ENCODE peak calls at places on chromosomes 12 and 14, in eight cellular contexts. Z is effector CD4-positive, alpha-beta T cell; D is NCI-H2029 treated with DMSO at 0.1 percent for 48 hours; M is hippocampal formation; H is cardiac fibroblast; T is right atrium auricular region; P is GF-D8; O is DND-41. C is an unnamed sample.

GRCh38 chr12:106018286-106018685 is 120.5 kb downstream of the NUAK1 start:
- DNase-seq in M (no peak), P (no peak), O (no peak), T (no peak), D (no peak), Z (no peak), H (no peak), C (no peak)

GRCh38 chr12:53988519-53989226 is 3.7 kb downstream of the HOXC10 start:
- DNase-seq in P (no peak), Z (no peak), O (no peak), T (no peak), H (no peak), M (no peak), D (no peak), C (no peak)

GRCh38 chr14:28609228-28609828 is 157.3 kb upstream of the FOXG1 start:
- DNase-seq in T (no peak), H (peak), D (peak), O (peak), Z (no peak), P (no peak), M (peak), C (no peak)

GRCh38 chr14:85296466-85297210 is 233.3 kb upstream of the FLRT2 start:
- DNase-seq in M (no peak), H (peak), T (no peak), D (no peak), O (no peak), Z (no peak), P (no peak), C (peak)

GRCh38 chr14:53180272-53181221 is 27.4 kb upstream of the DDHD1 start:
- DNase-seq in D (no peak), M (no peak), O (no peak), H (peak), T (no peak), P (no peak), Z (peak), C (no peak)

GRCh38 chr14:59098377-59098776 is 90.1 kb upstream of the DAAM1 start:
- DNase-seq in H (peak), M (no peak), O (no peak), Z (no peak), T (no peak), D (no peak), P (no peak), C (peak)

GRCh38 chr12:29343022-29343799 is 37.8 kb downstream of the ERGIC2 start:
- DNase-seq in H (no peak), P (no peak), T (no peak), Z (no peak), M (no peak), O (no peak), D (no peak), C (no peak)

GRCh38 chr12:68175566-68176033 is 16.1 kb upstream of the IFNG start:
- DNase-seq in Z (peak), M (no peak), O (peak), P (no peak), H (no peak), D (no peak), T (no peak), C (no peak)

GRCh38 chr12:121657305-121658008 is 12.0 kb downstream of the MORN3 start:
- DNase-seq in T (no peak), M (no peak), O (no peak), H (no peak), D (no peak), P (no peak), Z (no peak), C (no peak)